ENCODE peak calls at places on chromosomes 7 and 10, in six cellular contexts. C, L, K, S, X and U are unnamed samples.
A peak's percentile ranks its signal among the peaks of the same experiment; 100 is the strongest.

GRCh38 chr10:104029528-104029875 is 56.2 kb downstream of the COL17A1 start:
- DNase-seq in C (peak; percentile 89), X (no peak), S (no peak), L (no peak), K (no peak), U (no peak)

GRCh38 chr10:11758527-11759236 is 16.5 kb downstream of the ECHDC3 start:
- DNase-seq in X (no peak), C (no peak), L (no peak), S (no peak), K (no peak), U (no peak)

GRCh38 chr10:34985823-34986222 is 104.3 kb downstream of the CUL2 start:
- DNase-seq in C (no peak), S (no peak), X (peak; percentile 50), L (no peak), K (no peak), U (no peak)

GRCh38 chr7:123126171-123126570 is 73.6 kb downstream of the SLC13A1 start:
- DNase-seq in C (no peak), X (no peak), K (no peak), S (no peak), L (no peak), U (no peak)

GRCh38 chr7:150322114-150322832 is 882 bp upstream of the LRRC61 start:
- DNase-seq in L (no peak), K (no peak), X (no peak), C (no peak), S (no peak), U (peak; percentile 79)

GRCh38 chr10:72719941-72720592 is 28.1 kb downstream of the MCU start:
- DNase-seq in K (no peak), C (no peak), X (no peak), L (no peak), S (no peak), U (no peak)

GRCh38 chr7:151137841-151138540 is 29.5 kb downstream of the GBX1 start:
- DNase-seq in C (peak; percentile 28), S (no peak), X (peak; percentile 30), L (no peak), K (no peak), U (no peak)

GRCh38 chr7:157525501-157525915 is 188.7 kb downstream of the DNAJB6 start:
- DNase-seq in L (no peak), X (no peak), S (no peak), C (no peak), K (no peak), U (no peak)

GRCh38 chr7:34371922-34372321 is 286.1 kb upstream of the NPSR1 start:
- DNase-seq in X (no peak), C (no peak), L (no peak), K (no peak), S (no peak), U (no peak)

GRCh38 chr7:2908103-2908683 is 64.1 kb upstream of the GNA12 start:
- DNase-seq in S (no peak), X (no peak), C (no peak), K (no peak), L (no peak), U (no peak)

GRCh38 chr7:120064565-120064964 is 208.4 kb upstream of the KCND2 start:
- DNase-seq in X (no peak), L (peak; percentile 43), S (no peak), K (no peak), C (no peak), U (peak; percentile 69)

GRCh38 chr7:24715661-24716479 is 41.4 kb downstream of the GSDME start:
- DNase-seq in L (peak; percentile 40), X (peak; percentile 53), C (no peak), K (peak; percentile 17), S (no peak), U (peak; percentile 88)

GRCh38 chr10:102269017-102269416 is 23.7 kb downstream of the GBF1 start:
- DNase-seq in X (no peak), L (no peak), C (no peak), K (no peak), S (no peak), U (no peak)

GRCh38 chr10:42367532-42368230 is 270.7 kb downstream of the ZNF33B start:
- DNase-seq in L (peak; percentile 88), X (peak; percentile 83), S (no peak), C (peak; percentile 93), K (no peak), U (no peak)

GRCh38 chr10:102643346-102644065 is 773 bp upstream of the TRIM8 start:
- DNase-seq in S (peak; percentile 39), L (peak; percentile 70), K (peak; percentile 61), X (peak; percentile 63), C (peak; percentile 81), U (peak; percentile 69)

GRCh38 chr7:74615933-74616780 is 41.4 kb upstream of the GTF2I start:
- DNase-seq in X (no peak), C (no peak), K (no peak), S (no peak), L (no peak), U (no peak)

GRCh38 chr7:55181774-55182173 is 163.0 kb downstream of the EGFR start:
- DNase-seq in X (no peak), K (no peak), S (no peak), C (no peak), L (no peak), U (no peak)

GRCh38 chr7:80708007-80708594 is 69.7 kb downstream of the CD36 start:
- DNase-seq in S (no peak), X (no peak), C (no peak), K (no peak), L (no peak), U (no peak)

GRCh38 chr10:69936091-69936490 is 116.6 kb upstream of the MACROH2A2 start:
- DNase-seq in X (peak; percentile 41), K (no peak), L (no peak), S (no peak), C (no peak), U (peak; percentile 25)

GRCh38 chr10:69938541-69938991 is 114.1 kb upstream of the MACROH2A2 start:
- DNase-seq in K (no peak), X (no peak), S (no peak), L (no peak), C (peak; percentile 31), U (no peak)

GRCh38 chr10:69939033-69939432 is 113.6 kb upstream of the MACROH2A2 start:
- DNase-seq in S (no peak), X (no peak), K (no peak), L (no peak), C (no peak), U (no peak)

GRCh38 chr10:69939481-69939880 is 113.2 kb upstream of the MACROH2A2 start:
- DNase-seq in C (no peak), L (no peak), S (no peak), K (no peak), X (no peak), U (no peak)

DNA sequence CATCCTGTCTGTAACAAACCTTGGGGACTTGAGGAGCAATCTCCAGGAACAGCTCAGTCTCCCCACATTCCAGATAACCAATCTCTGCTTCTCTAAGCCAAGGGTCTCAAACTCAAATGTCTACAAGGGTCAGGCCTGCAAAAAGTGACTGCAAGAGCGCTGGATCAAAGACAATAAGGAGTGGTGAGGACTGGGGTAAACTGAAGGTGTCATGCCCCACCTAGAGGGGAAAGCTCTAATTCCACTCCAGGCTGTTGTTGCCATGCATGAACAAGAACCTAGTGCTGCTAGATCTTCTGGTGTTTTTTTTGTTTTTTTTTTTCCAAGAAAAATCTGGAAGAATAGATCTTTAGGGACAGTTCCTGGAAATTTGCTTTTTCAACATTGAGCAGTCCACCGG is 117.9 kb upstream of the MACROH2A2 start:
- DNase-seq in C (no peak), X (no peak), L (no peak), K (no peak), S (no peak), U (no peak)
- TF ChIP-seq CTCF in C (no peak), X (no peak), L (peak; percentile 38), K (no peak), S (no peak), U (no peak)

GRCh38 chr7:112214887-112215286 is 8.4 kb downstream of the ZNF277 start:
- DNase-seq in C (no peak), X (no peak), S (no peak), L (no peak), K (no peak), U (no peak)
- TF ChIP-seq CTCF in C (no peak), X (no peak), S (no peak), L (no peak), K (no peak), U (no peak)

GRCh38 chr10:23657677-23658076 is 218.8 kb downstream of the OTUD1 start:
- DNase-seq in K (no peak), L (no peak), X (no peak), S (no peak), C (no peak), U (no peak)

GRCh38 chr10:23656735-23657134 is 217.9 kb downstream of the OTUD1 start:
- DNase-seq in X (peak; percentile 12), L (no peak), C (no peak), K (no peak), S (no peak), U (peak; percentile 1)
- TF ChIP-seq CTCF in X (no peak), L (no peak), C (peak; percentile 45), K (peak; percentile 67), S (peak; percentile 26), U (peak; percentile 31)

GRCh38 chr10:109770000-109770399 is 153.3 kb downstream of the XPNPEP1 start:
- DNase-seq in C (no peak), L (no peak), S (no peak), K (no peak), X (no peak), U (no peak)

GRCh38 chr10:109773288-109773687 is 150.0 kb downstream of the XPNPEP1 start:
- DNase-seq in X (no peak), C (no peak), S (no peak), L (no peak), K (no peak), U (peak; percentile 9)

GRCh38 chr10:109778993-109779392 is 144.3 kb downstream of the XPNPEP1 start:
- DNase-seq in L (no peak), S (no peak), C (no peak), X (no peak), K (no peak), U (no peak)

DNA sequence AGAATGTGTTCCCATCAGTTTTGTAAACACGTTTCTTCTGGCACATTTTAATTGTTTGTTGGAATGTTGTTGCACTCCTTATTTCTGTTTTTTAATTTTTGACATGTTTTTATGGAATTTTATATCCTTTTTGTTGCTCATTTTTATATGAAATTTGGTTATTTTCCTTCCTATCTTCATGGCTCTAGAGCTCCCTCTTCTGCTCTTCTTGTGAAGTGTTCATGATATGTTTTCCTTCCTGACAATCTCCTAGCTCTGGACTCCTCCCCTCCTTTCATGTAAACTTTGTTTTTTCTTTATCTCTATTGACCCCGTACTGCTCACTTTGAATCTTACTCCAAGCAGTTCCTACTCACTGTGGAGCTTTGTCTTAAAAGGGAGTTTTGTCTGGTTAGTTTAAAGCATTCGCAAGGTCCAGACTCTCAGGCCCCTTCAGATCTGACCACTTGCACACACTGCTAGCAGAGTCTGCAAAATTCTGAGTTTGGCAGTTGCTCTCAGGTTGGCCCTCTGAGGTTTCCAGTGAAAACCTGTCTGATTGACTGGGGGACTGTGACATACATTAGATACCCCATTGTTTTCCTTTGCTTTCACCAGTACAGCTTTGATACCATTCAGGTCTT is 149.4 kb downstream of the XPNPEP1 start:
- DNase-seq in K (no peak), S (no peak), C (no peak), L (peak; percentile 14), X (no peak), U (peak; percentile 34)
- TF ChIP-seq CTCF in K (peak; percentile 66), S (peak; percentile 23), C (no peak), L (peak; percentile 55), X (peak; percentile 56), U (peak; percentile 39)